ENCODE peak calls at places on chromosomes 3 and 15, in six cellular contexts. W is T-helper 17 cell; M is NCI-H524; X is activated T-helper 1 cell treated with anti-CD3 and anti-CD28 coated beads, Interleukin-12 subunit alpha, Interleukin-12 subunit beta, Interleukin-2, Interleukin-4 antibody, amounts not matched to agents 30 ng/mL and 10 ng/mL and 1 ng/mL, durations not matched to agents 14 hours and 24 hours and 36 hours; V is stimulated activated naive CD8-positive, alpha-beta T cell treated with anti-CD3 and anti-CD28 coated beads, Interleukin-15, amount 100 ng/mL, for 72 hours; F is neuronal stem cell. Y is an unnamed sample.

GRCh38 chr15:78206326-78207109 is 27.8 kb downstream of the ACSBG1 start:
- DNase-seq in M (no peak), V (no peak), X (no peak), W (no peak), F (no peak), Y (no peak)

GRCh38 chr3:29333520-29333919 is 52.6 kb downstream of the RBMS3 start:
- DNase-seq in V (no peak), X (no peak), M (no peak), F (no peak), W (no peak), Y (no peak)

GRCh38 chr3:113245775-113246174 is 34.4 kb downstream of the BOC start:
- DNase-seq in W (no peak), X (no peak), F (no peak), M (no peak), V (no peak), Y (no peak)

GRCh38 chr3:147412491-147412916 is 3.3 kb downstream of the ZIC1 start:
- DNase-seq in V (no peak), W (no peak), F (peak), M (no peak), X (no peak), Y (no peak)

GRCh38 chr15:69647160-69647513 is 194.5 kb downstream of the RPLP1 start:
- DNase-seq in W (no peak), F (no peak), V (no peak), X (no peak), M (no peak), Y (no peak)

GRCh38 chr15:69660658-69661405 is 208.2 kb downstream of the RPLP1 start:
- DNase-seq in W (no peak), X (no peak), M (no peak), F (no peak), V (no peak), Y (no peak)

GRCh38 chr15:23504003-23504402 is 57.0 kb upstream of the GOLGA6L2 start:
- DNase-seq in F (no peak), V (no peak), M (no peak), W (no peak), X (no peak), Y (no peak)

GRCh38 chr3:42498791-42499477 is 3.5 kb upstream of the VIPR1 start:
- DNase-seq in V (no peak), F (no peak), M (no peak), W (no peak), X (no peak), Y (no peak)

GRCh38 chr15:67906382-67906781 is 66.5 kb upstream of the RNU6-1 start:
- DNase-seq in W (no peak), X (no peak), M (peak), F (no peak), V (no peak), Y (no peak)

GRCh38 chr15:43412096-43412495 is 41.2 kb downstream of the TUBGCP4 start:
- DNase-seq in W (no peak), X (no peak), F (no peak), M (no peak), V (no peak), Y (no peak)

GRCh38 chr15:78093242-78094020 is 1.1 kb downstream of the SH2D7 start:
- DNase-seq in V (no peak), X (no peak), F (no peak), M (no peak), W (no peak), Y (no peak)

GRCh38 chr3:158420654-158421396 is 150.2 kb upstream of the MLF1 start:
- DNase-seq in V (no peak), X (no peak), W (no peak), F (no peak), M (no peak), Y (no peak)

GRCh38 chr3:195693428-195694216 is 27.2 kb upstream of the MUC20 start:
- DNase-seq in M (no peak), F (no peak), W (no peak), X (no peak), V (no peak), Y (no peak)

GRCh38 chr3:57864853-57865252 is 108.7 kb downstream of the SLMAP start:
- DNase-seq in F (no peak), M (no peak), V (no peak), X (no peak), W (no peak), Y (no peak)

GRCh38 chr3:159273608-159274007 is 471.8 kb downstream of the MFSD1 start:
- DNase-seq in F (peak), W (no peak), V (no peak), X (no peak), M (no peak), Y (no peak)

GRCh38 chr3:195542691-195543641 is at the start of gene PPP1R2:
- DNase-seq in W (peak), V (peak), M (peak), X (peak), F (peak), Y (peak)

GRCh38 chr15:35921051-35921450 is 375.1 kb upstream of the DPH6 start:
- DNase-seq in X (no peak), V (no peak), F (no peak), W (no peak), M (no peak), Y (no peak)

GRCh38 chr15:23467110-23467600 is 20.1 kb upstream of the GOLGA6L2 start:
- DNase-seq in V (no peak), W (no peak), M (no peak), F (no peak), X (no peak), Y (no peak)

GRCh38 chr15:85568261-85568808 is 187.9 kb downstream of the AKAP13 start:
- DNase-seq in M (no peak), V (no peak), W (no peak), F (no peak), X (no peak), Y (no peak)

GRCh38 chr3:125055913-125056705 is at the start of gene HEG1:
- DNase-seq in F (peak), W (peak), M (peak), X (peak), V (peak), Y (peak)

GRCh38 chr3:17195192-17195611 is 310.4 kb downstream of the PLCL2 start:
- DNase-seq in V (no peak), W (no peak), X (no peak), M (peak), F (no peak), Y (no peak)

GRCh38 chr3:58728723-58729122 is 62.1 kb upstream of the FAM3D start:
- DNase-seq in X (no peak), M (no peak), F (no peak), V (no peak), W (no peak), Y (no peak)

GRCh38 chr15:89802231-89802928 is 12.3 kb downstream of the ANPEP start:
- DNase-seq in M (no peak), V (no peak), W (no peak), F (no peak), X (no peak), Y (no peak)

GRCh38 chr15:36911322-36911944 is 188.9 kb downstream of the MEIS2 start:
- DNase-seq in M (no peak), V (no peak), X (no peak), W (no peak), F (no peak), Y (no peak)

GRCh38 chr15:63969652-63970421 is 76.4 kb downstream of the DAPK2 start:
- DNase-seq in V (no peak), F (no peak), X (no peak), W (no peak), M (no peak), Y (no peak)

GRCh38 chr3:172447611-172448579 is at the start of gene GHSR:
- DNase-seq in F (no peak), V (peak), M (no peak), W (no peak), X (no peak), Y (no peak)

GRCh38 chr15:100031665-100032357 is 298.6 kb upstream of the LYSMD4 start:
- DNase-seq in W (no peak), M (no peak), V (no peak), F (no peak), X (no peak), Y (no peak)

GRCh38 chr3:133490468-133491351 is 82.8 kb upstream of the CDV3 start:
- DNase-seq in F (no peak), M (no peak), X (peak), V (peak), W (no peak), Y (peak)

GRCh38 chr15:82999905-83000671 is 11.4 kb downstream of the C15orf40 start:
- DNase-seq in M (peak), F (peak), V (peak), W (peak), X (peak), Y (peak)

GRCh38 chr3:123342631-123343080 is 106.2 kb downstream of the ADCY5 start:
- DNase-seq in F (no peak), W (no peak), V (no peak), X (no peak), M (no peak), Y (no peak)

Y was measured in CD8-positive, alpha-beta memory T cell.